ENCODE peak calls at places on chromosomes 13 and 19, in eight cellular contexts. Q, U, K, C, H, J, I and O are unnamed samples.

GRCh38 chr13:80444240-80445015 is 103.5 kb upstream of the SPRY2 start:
- DNase-seq in Q (no peak), U (no peak), K (no peak), C (no peak), H (no peak), J (no peak), I (no peak), O (no peak)

GRCh38 chr13:51550151-51550550 is 34.1 kb upstream of the WDFY2 start:
- DNase-seq in Q (no peak), U (no peak), K (no peak), C (no peak), H (no peak), J (no peak), I (no peak), O (no peak)

GRCh38 chr19:16364231-16364865 is 39.7 kb downstream of the KLF2 start:
- DNase-seq in Q (no peak), U (no peak), K (no peak), C (no peak), H (peak), J (no peak), I (no peak), O (no peak)

GRCh38 chr13:82560889-82561288 is 1321.4 kb downstream of the SLITRK1 start:
- DNase-seq in Q (no peak), U (no peak), K (no peak), C (no peak), H (no peak), J (no peak), I (no peak), O (no peak)

GRCh38 chr13:100547805-100548204 is 40.8 kb downstream of the GGACT start:
- DNase-seq in Q (peak), U (no peak), K (no peak), C (no peak), H (peak), J (no peak), I (peak), O (no peak)

GRCh38 chr13:109427148-109427547 is 359.2 kb downstream of the IRS2 start:
- DNase-seq in Q (no peak), U (no peak), K (no peak), C (no peak), H (no peak), J (no peak), I (peak), O (no peak)

GRCh38 chr19:52557231-52557995 is 12.7 kb upstream of the ZNF701 start:
- DNase-seq in Q (no peak), U (no peak), K (no peak), C (no peak), H (no peak), J (no peak), I (no peak), O (no peak)

GRCh38 chr19:1156305-1156801 is 17.7 kb downstream of the SBNO2 start:
- DNase-seq in Q (no peak), U (no peak), K (no peak), C (no peak), H (no peak), J (no peak), I (peak), O (no peak)

DNA sequence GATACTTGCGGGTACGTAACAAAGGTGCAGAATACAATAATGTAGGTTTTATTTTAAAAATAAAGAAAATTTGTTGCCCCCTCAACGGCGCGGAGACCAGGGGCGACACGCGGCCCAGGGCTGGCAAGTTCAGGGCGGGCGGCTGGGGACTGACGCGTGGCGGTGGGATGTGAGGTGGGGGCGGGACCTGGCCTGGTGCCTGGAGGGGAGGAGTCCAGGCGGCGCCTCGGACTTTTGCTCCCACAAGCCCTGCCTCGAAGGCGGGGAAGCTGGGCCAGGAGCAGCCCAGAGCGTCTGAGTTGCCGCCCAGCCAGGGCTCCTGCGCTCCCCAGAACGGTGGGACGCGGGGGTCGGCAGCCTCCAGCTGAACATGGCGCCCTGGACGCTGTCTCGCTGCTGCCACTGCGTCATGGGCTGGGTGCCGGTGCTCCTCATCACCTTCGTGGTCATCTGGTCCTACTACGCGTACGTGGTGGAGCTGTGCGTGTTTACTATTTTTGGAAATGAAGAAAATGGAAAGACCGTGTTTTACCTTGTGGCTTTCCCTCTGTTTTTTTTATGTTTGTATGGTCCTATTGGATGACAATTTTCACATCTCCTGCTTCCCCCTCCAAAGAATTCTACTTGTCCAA is 1122.8 kb upstream of the ATXN8OS start:
- DNase-seq in Q (no peak), U (no peak), K (no peak), C (no peak), H (no peak), J (no peak), I (no peak), O (no peak)
- TF ChIP-seq EZH2phosphoT487 in Q (no peak), U (no peak), K (no peak), C (no peak), H (no peak), J (no peak), I (no peak), O (no peak)

GRCh38 chr19:38666662-38667448 is 19.4 kb downstream of the ACTN4 start:
- DNase-seq in Q (no peak), U (peak), K (no peak), C (peak), H (peak), J (peak), I (peak), O (no peak)
- TF ChIP-seq EZH2phosphoT487 in Q (no peak), U (no peak), K (no peak), C (no peak), H (no peak), J (no peak), I (no peak), O (no peak)

GRCh38 chr13:113176292-113176691 is 17.8 kb downstream of the PROZ start:
- DNase-seq in Q (no peak), U (no peak), K (no peak), C (no peak), H (no peak), J (no peak), I (no peak), O (no peak)
- TF ChIP-seq EZH2phosphoT487 in Q (no peak), U (no peak), K (no peak), C (no peak), H (no peak), J (no peak), I (no peak), O (no peak)

DNA sequence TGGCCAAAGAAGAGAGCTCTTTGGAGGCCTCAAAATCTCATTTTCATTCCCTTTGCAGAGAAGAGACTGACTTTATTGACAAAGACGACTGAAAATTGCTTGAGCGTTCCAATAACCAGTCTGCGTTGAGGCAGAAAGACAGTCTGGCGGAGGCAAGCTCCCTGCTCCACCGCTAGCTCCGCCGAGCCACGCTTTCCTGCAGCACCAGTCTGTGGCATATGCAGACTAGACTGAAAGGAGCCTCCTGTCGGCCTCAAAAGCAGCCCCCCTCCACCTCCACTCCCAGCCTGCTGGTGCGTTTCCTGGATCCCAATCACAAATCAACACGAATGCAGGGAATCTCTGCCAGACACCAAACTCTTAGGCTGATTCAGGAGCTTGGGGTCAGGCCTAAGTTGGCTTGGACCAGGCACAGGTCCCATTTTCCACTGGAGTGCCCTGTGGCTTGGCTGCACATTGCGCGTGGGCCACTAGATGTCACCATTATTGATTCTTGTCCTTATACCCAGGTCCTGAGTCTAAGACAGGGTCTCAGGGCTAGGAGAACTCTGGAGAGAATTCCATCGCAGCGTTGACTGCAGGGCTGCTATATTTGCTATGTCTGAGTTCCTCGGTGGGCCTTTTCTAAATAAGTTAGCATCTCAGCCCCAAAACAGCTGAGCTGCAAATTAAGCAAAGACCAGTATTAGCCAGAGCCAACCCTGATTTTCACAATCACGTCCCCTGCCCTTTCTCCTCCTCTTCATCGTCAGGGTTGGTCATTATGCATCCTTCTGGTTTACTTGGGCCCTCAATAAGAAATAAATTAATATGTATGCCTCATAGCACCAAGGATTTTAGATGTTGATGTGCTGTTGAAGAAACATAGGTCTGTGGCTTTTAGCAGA is 5.2 kb upstream of the ZNF507 start:
- DNase-seq in Q (peak), U (peak), K (no peak), C (peak), H (peak), J (peak), I (peak), O (peak)
- TF ChIP-seq EZH2phosphoT487 in Q (no peak), U (no peak), K (no peak), C (no peak), H (no peak), J (no peak), I (no peak), O (no peak)

GRCh38 chr19:49212302-49212701 is 54.7 kb downstream of the TRPM4 start:
- DNase-seq in Q (no peak), U (no peak), K (no peak), C (no peak), H (no peak), J (peak), I (no peak), O (no peak)
- TF ChIP-seq EZH2phosphoT487 in Q (no peak), U (no peak), K (no peak), C (no peak), H (no peak), J (no peak), I (no peak), O (no peak)

GRCh38 chr13:30364133-30364532 is 56.8 kb upstream of the KATNAL1 start:
- DNase-seq in Q (peak), U (no peak), K (no peak), C (no peak), H (peak), J (no peak), I (peak), O (no peak)
- TF ChIP-seq EZH2phosphoT487 in Q (no peak), U (no peak), K (no peak), C (no peak), H (no peak), J (no peak), I (no peak), O (no peak)

GRCh38 chr19:5914946-5915781 is 1.1 kb downstream of the CAPS start:
- DNase-seq in Q (no peak), U (no peak), K (no peak), C (no peak), H (peak), J (peak), I (no peak), O (no peak)
- TF ChIP-seq EZH2phosphoT487 in Q (no peak), U (no peak), K (no peak), C (no peak), H (no peak), J (no peak), I (no peak), O (no peak)

GRCh38 chr19:18814063-18814462 is 17.7 kb upstream of the UPF1 start:
- DNase-seq in Q (no peak), U (no peak), K (no peak), C (no peak), H (no peak), J (no peak), I (peak), O (no peak)
- TF ChIP-seq EZH2phosphoT487 in Q (no peak), U (no peak), K (no peak), C (no peak), H (no peak), J (no peak), I (no peak), O (no peak)

GRCh38 chr13:34864650-34865049 is 77.4 kb upstream of the NBEA start:
- DNase-seq in Q (no peak), U (no peak), K (no peak), C (no peak), H (peak), J (no peak), I (no peak), O (no peak)

GRCh38 chr13:34863360-34864135 is 78.5 kb upstream of the NBEA start:
- DNase-seq in Q (no peak), U (no peak), K (peak), C (no peak), H (peak), J (peak), I (peak), O (no peak)

GRCh38 chr13:34869737-34870136 is 72.3 kb upstream of the NBEA start:
- DNase-seq in Q (no peak), U (no peak), K (no peak), C (peak), H (no peak), J (no peak), I (no peak), O (no peak)

DNA sequence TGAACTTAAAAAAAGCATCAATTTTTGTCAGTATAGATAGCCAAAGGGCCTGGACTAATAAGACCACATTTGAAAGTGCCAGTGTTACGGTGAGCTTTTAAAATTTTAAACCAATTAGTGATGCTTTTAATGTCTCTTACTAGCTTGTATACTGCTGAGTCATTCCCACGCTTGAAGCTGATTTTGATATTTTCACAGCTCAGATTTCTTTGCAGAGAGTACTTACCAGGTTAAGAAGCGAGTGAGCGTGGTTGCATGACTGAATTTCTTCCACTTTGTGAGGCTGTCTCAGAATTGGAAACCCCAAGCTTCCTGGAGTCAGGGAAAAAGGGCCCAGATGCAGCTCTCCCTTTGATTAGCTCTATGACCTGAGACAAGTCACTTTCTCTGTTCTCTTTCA is 74.5 kb upstream of the NBEA start:
- DNase-seq in Q (no peak), U (no peak), K (no peak), C (no peak), H (no peak), J (peak), I (peak), O (no peak)
- TF ChIP-seq EZH2phosphoT487 in Q (no peak), U (no peak), K (no peak), C (no peak), H (no peak), J (no peak), I (no peak), O (no peak)

DNA sequence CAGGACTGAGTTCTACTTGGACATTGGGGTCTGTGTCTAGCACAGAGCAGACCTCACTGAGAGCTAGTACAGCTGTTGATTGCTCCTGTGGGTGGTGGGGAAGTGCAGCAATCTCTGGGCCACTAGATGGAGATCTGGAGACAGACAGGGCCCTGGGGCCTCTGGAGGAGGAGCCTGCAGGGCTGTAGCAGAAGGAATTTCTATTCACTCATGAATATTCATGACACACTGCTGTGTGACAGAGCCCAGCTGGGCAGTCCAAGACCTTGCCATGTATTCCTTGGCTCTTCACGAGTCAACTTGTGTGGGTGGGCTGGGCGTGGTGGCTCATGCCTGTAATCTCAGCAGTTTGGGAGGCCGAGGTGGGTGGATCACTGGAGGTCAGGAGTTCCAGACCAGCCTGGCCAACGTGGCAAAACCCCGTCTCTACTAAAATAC is 37.5 kb downstream of the SUGP2 start:
- DNase-seq in Q (peak), U (peak), K (peak), C (peak), H (peak), J (peak), I (peak), O (peak)
- TF ChIP-seq EZH2phosphoT487 in Q (no peak), U (no peak), K (no peak), C (no peak), H (no peak), J (no peak), I (no peak), O (no peak)